ENCODE peak calls at places on chromosomes 16 and 17, in eight cellular contexts. X is HT-29; F is HCEC 1CT; U is activated gamma-delta T cell treated with anti-CD3 and anti-CD28 coated beads, Interleukin-2, amount 50 U/mL, for 16 hours; Y is uterus; C is stimulated activated CD4-positive, alpha-beta T cell treated with anti-CD3 and anti-CD28 coated beads, Interleukin-15, amount 100 ng/mL, for 24 hours; L is B cell; A is ecto neural progenitor cell. R is an unnamed sample.

GRCh38 chr17:64006361-64007088 is 8.4 kb downstream of the PRR29 start:
- DNase-seq in X (no peak), F (no peak), U (no peak), Y (peak), C (no peak), L (no peak), A (no peak), R (peak)

GRCh38 chr16:64363039-64363438 is 758.8 kb downstream of the CDH11 start:
- DNase-seq in X (no peak), F (no peak), U (no peak), Y (no peak), C (no peak), L (no peak), A (no peak), R (no peak)

GRCh38 chr17:30344283-30345088 is 10.6 kb upstream of the TMIGD1 start:
- DNase-seq in X (peak), F (peak), U (no peak), Y (peak), C (no peak), L (no peak), A (no peak), R (no peak)

GRCh38 chr16:51651061-51651466 is 500.0 kb upstream of the SALL1 start:
- DNase-seq in X (no peak), F (no peak), U (no peak), Y (no peak), C (no peak), L (no peak), A (no peak), R (no peak)

GRCh38 chr17:66966529-66967418 is 2.3 kb downstream of the CACNG4 start:
- DNase-seq in X (no peak), F (no peak), U (no peak), Y (no peak), C (no peak), L (no peak), A (no peak), R (no peak)

GRCh38 chr17:9842057-9842758 is 16.5 kb downstream of the GLP2R start:
- DNase-seq in X (no peak), F (no peak), U (no peak), Y (peak), C (no peak), L (no peak), A (peak), R (no peak)

GRCh38 chr17:2289878-2290478 is 13.6 kb downstream of the SMG6 start:
- DNase-seq in X (no peak), F (no peak), U (no peak), Y (no peak), C (no peak), L (no peak), A (no peak), R (no peak)

GRCh38 chr17:1573932-1574696 is 11.5 kb upstream of the PITPNA start:
- DNase-seq in X (peak), F (peak), U (peak), Y (peak), C (peak), L (peak), A (peak), R (peak)

GRCh38 chr16:20315764-20316163 is 11.5 kb downstream of the GP2 start:
- DNase-seq in X (no peak), F (no peak), U (no peak), Y (no peak), C (no peak), L (no peak), A (no peak), R (no peak)

GRCh38 chr17:17523001-17523713 is 27.0 kb upstream of the RASD1 start:
- DNase-seq in X (no peak), F (no peak), U (no peak), Y (no peak), C (no peak), L (no peak), A (no peak), R (no peak)

GRCh38 chr17:45110676-45111611 is 21.4 kb downstream of the PLCD3 start:
- DNase-seq in X (no peak), F (no peak), U (no peak), Y (no peak), C (no peak), L (no peak), A (no peak), R (no peak)

GRCh38 chr16:19888834-19889233 is 4.2 kb upstream of the GPRC5B start:
- DNase-seq in X (no peak), F (no peak), U (no peak), Y (no peak), C (peak), L (no peak), A (no peak), R (no peak)

GRCh38 chr16:83200005-83200779 is 573.4 kb downstream of the CDH13 start:
- DNase-seq in X (peak), F (peak), U (no peak), Y (no peak), C (no peak), L (no peak), A (peak), R (no peak)

GRCh38 chr17:83053021-83053778 is 26.2 kb upstream of the METRNL start:
- DNase-seq in X (no peak), F (peak), U (no peak), Y (peak), C (no peak), L (no peak), A (peak), R (no peak)

GRCh38 chr16:75385507-75386152 is 47.7 kb downstream of the CFDP1 start:
- DNase-seq in X (peak), F (peak), U (no peak), Y (peak), C (no peak), L (peak), A (no peak), R (no peak)

GRCh38 chr16:1407749-1408148 is 6.8 kb downstream of the UNKL start:
- DNase-seq in X (no peak), F (peak), U (no peak), Y (no peak), C (no peak), L (peak), A (no peak), R (no peak)